ENCODE peak calls at places on chromosome 11, in nine cellular contexts. B, C, M, F, J, N, U, D and Z are unnamed samples.

GRCh38 chr11:34680206-34680605 is 59.3 kb downstream of the EHF start:
- DNase-seq in B (no peak), C (no peak), M (no peak), F (no peak), J (no peak), N (no peak), U (no peak), D (no peak), Z (no peak)

GRCh38 chr11:65488273-65489058 is 10.4 kb upstream of the MALAT1 start:
- DNase-seq in B (no peak), C (no peak), M (peak; percentile 73), F (peak; percentile 66), J (no peak), N (no peak), U (peak; percentile 63), D (peak; percentile 46), Z (peak; percentile 46)

GRCh38 chr11:128904303-128904871 is 13.2 kb downstream of the KCNJ5 start:
- DNase-seq in B (no peak), C (no peak), M (no peak), F (no peak), J (no peak), N (no peak), U (no peak), D (no peak), Z (no peak)

GRCh38 chr11:62125316-62125715 is 1.5 kb downstream of the INCENP start:
- DNase-seq in B (no peak), C (no peak), M (no peak), F (no peak), J (no peak), N (no peak), U (no peak), D (no peak), Z (no peak)

GRCh38 chr11:8251767-8252295 is 11.8 kb downstream of the LMO1 start:
- DNase-seq in B (peak; percentile 16), C (no peak), M (no peak), F (no peak), J (no peak), N (no peak), U (no peak), D (no peak), Z (no peak)

GRCh38 chr11:1746956-1747752 is 3.2 kb downstream of the IFITM10 start:
- DNase-seq in B (no peak), C (no peak), M (no peak), F (no peak), J (no peak), N (no peak), U (no peak), D (no peak), Z (no peak)

GRCh38 chr11:59960502-59961381 is 3.1 kb upstream of the OOSP4A start:
- DNase-seq in B (no peak), C (no peak), M (no peak), F (no peak), J (no peak), N (peak; percentile 36), U (no peak), D (peak; percentile 33), Z (peak; percentile 69)

GRCh38 chr11:65577756-65578109 is 1.9 kb downstream of the EHBP1L1 start:
- DNase-seq in B (no peak), C (no peak), M (no peak), F (no peak), J (no peak), N (no peak), U (no peak), D (no peak), Z (no peak)

GRCh38 chr11:117807482-117808272 is 10.7 kb upstream of the DSCAML1 start:
- DNase-seq in B (peak; percentile 85), C (peak; percentile 61), M (peak; percentile 86), F (peak; percentile 82), J (peak; percentile 60), N (peak; percentile 85), U (peak; percentile 89), D (peak; percentile 47), Z (peak; percentile 62)

GRCh38 chr11:118338637-118339061 is 3.9 kb downstream of the CD3D start:
- DNase-seq in B (no peak), C (peak; percentile 91), M (no peak), F (no peak), J (no peak), N (peak; percentile 66), U (no peak), D (no peak), Z (peak; percentile 78)

GRCh38 chr11:19279455-19279854 is 38.7 kb upstream of the E2F8 start:
- DNase-seq in B (no peak), C (no peak), M (no peak), F (no peak), J (no peak), N (no peak), U (no peak), D (no peak), Z (no peak)

GRCh38 chr11:120339394-120339890 is 3.2 kb downstream of the ARHGEF12 start:
- DNase-seq in B (no peak), C (peak; percentile 12), M (peak; percentile 59), F (peak; percentile 23), J (no peak), N (peak; percentile 40), U (no peak), D (peak; percentile 85), Z (peak; percentile 57)

GRCh38 chr11:120336641-120337132 is 474 bp downstream of the ARHGEF12 start:
- DNase-seq in B (peak; percentile 68), C (no peak), M (no peak), F (peak; percentile 63), J (no peak), N (no peak), U (no peak), D (peak; percentile 51), Z (no peak)

GRCh38 chr11:120337133-120337895 is 1.1 kb downstream of the ARHGEF12 start:
- DNase-seq in B (no peak), C (peak; percentile 10), M (peak; percentile 55), F (peak; percentile 44), J (peak; percentile 23), N (no peak), U (peak; percentile 39), D (peak; percentile 58), Z (peak; percentile 45)

GRCh38 chr11:120335928-120336640 is at the start of gene ARHGEF12:
- DNase-seq in B (peak; percentile 96), C (peak; percentile 62), M (peak; percentile 99), F (peak; percentile 97), J (peak; percentile 95), N (peak; percentile 96), U (peak; percentile 92), D (peak; percentile 95), Z (peak; percentile 93)

DNA sequence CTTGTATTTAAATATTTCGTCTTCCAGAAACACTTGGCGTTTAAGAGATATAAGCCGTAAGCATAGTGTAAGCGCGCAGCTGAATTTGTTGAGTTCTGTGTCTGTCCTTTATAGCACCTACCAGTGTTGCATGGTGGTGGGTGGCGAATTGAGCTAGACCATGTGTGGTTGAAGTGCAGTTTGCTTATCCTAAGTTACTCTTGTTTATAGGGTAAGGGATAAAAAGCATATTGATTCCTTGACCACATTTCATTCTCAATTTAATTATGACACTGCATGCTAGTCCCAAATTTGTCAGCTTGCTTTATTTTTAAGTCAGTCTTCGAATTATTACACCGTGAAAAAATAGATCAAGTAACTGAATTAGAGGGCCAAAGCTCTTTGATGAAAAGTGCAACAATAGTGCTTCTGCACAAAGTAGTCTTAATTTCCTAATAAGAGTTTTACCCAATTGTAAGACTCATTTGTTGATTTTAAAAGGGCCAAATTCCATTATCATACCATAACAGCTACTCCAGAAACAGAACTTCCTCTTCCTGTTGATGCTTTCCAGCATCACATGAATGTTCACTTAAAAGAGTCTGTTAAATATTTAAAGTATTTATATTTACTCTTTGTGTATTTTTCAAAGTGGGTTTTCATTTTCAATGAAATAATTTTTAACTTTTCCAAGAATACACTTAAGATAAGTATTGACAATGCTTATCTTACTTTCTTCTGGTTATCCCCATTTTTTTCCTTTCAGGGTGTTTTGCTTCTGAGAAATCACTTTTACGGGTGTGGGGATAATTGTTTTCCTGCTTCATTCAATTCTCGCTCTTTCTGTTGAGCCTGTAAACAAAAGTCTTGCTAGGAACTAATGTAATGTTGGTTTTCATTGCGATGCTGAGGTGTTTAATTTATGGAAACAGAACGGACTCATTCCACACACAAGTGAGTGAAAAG is 2.0 kb downstream of the ARHGEF12 start:
- DNase-seq in B (no peak), C (no peak), M (peak; percentile 62), F (no peak), J (no peak), N (no peak), U (no peak), D (peak; percentile 73), Z (peak; percentile 29)
- H3K4me1 ChIP-seq in B (peaks cover 70% of the 10 kb centered on the region), C (peaks cover 34% of the 10 kb centered on the region), M (peaks cover 47% of the 10 kb centered on the region), F (peaks cover 41% of the 10 kb centered on the region), J (peaks cover 13% of the 10 kb centered on the region), N (peaks cover 44% of the 10 kb centered on the region), U (no peaks in the 10 kb centered on the region), D (peaks cover 47% of the 10 kb centered on the region), Z (peaks cover 6% of the 10 kb centered on the region)

GRCh38 chr11:115220423-115220822 is 283.8 kb downstream of the CADM1 start:
- DNase-seq in B (no peak), C (no peak), M (no peak), F (no peak), J (no peak), N (no peak), U (no peak), D (no peak), Z (no peak)

GRCh38 chr11:115222218-115222862 is 281.9 kb downstream of the CADM1 start:
- DNase-seq in B (no peak), C (peak; percentile 12), M (no peak), F (no peak), J (no peak), N (no peak), U (no peak), D (peak; percentile 40), Z (no peak)

GRCh38 chr11:115222863-115223530 is 281.2 kb downstream of the CADM1 start:
- DNase-seq in B (no peak), C (no peak), M (no peak), F (no peak), J (no peak), N (no peak), U (no peak), D (no peak), Z (no peak)

GRCh38 chr11:115220881-115221280 is 283.3 kb downstream of the CADM1 start:
- DNase-seq in B (no peak), C (no peak), M (no peak), F (no peak), J (no peak), N (no peak), U (no peak), D (no peak), Z (no peak)

GRCh38 chr11:115221461-115222069 is 282.6 kb downstream of the CADM1 start:
- DNase-seq in B (no peak), C (no peak), M (no peak), F (no peak), J (no peak), N (no peak), U (no peak), D (no peak), Z (no peak)
- H3K4me1 ChIP-seq in B (no peaks in the 10 kb centered on the region), C (peaks cover 4% of the 10 kb centered on the region), M (no peaks in the 10 kb centered on the region), F (peaks cover 8% of the 10 kb centered on the region), J (peaks cover 19% of the 10 kb centered on the region), N (no peaks in the 10 kb centered on the region), U (no peaks in the 10 kb centered on the region), D (peaks cover 5% of the 10 kb centered on the region), Z (no peaks in the 10 kb centered on the region)

GRCh38 chr11:44787981-44788380 is 61.2 kb downstream of the TSPAN18 start:
- DNase-seq in B (no peak), C (no peak), M (no peak), F (no peak), J (no peak), N (no peak), U (no peak), D (no peak), Z (no peak)
- H3K4me1 ChIP-seq in B (peaks cover 7% of the 10 kb centered on the region), C (no peaks in the 10 kb centered on the region), M (peaks cover 7% of the 10 kb centered on the region), F (peaks cover 45% of the 10 kb centered on the region), J (peaks cover 58% of the 10 kb centered on the region), N (no peaks in the 10 kb centered on the region), U (no peaks in the 10 kb centered on the region), D (peaks cover 15% of the 10 kb centered on the region), Z (no peaks in the 10 kb centered on the region)

GRCh38 chr11:10305262-10305963 is 540 bp downstream of the ADM start:
- DNase-seq in B (peak; percentile 77), C (peak; percentile 34), M (no peak), F (peak; percentile 52), J (no peak), N (peak; percentile 49), U (peak; percentile 44), D (no peak), Z (peak; percentile 49)
- H3K4me1 ChIP-seq in B (peaks cover 81% of the 10 kb centered on the region), C (peaks cover 57% of the 10 kb centered on the region), M (peaks cover 19% of the 10 kb centered on the region), F (peaks cover 62% of the 10 kb centered on the region), J (peaks cover 12% of the 10 kb centered on the region), N (peaks cover 63% of the 10 kb centered on the region), U (no peaks in the 10 kb centered on the region), D (peaks cover 48% of the 10 kb centered on the region), Z (peaks cover 3% of the 10 kb centered on the region)